ENCODE peak calls at places on chromosomes 7 and 10, in nine cellular contexts. W is nephron progenitor cell, Y is fibroblast of lung, L is heart left ventricle, V is pancreas, N is cardiac fibroblast, S is endothelial cell, R is body of pancreas, B is HCT116. I is an unnamed sample.

GRCh38 chr7:127536426-127537152 is 48.8 kb downstream of the GCC1 start:
- DNase-seq in V (no peak), L (no peak), Y (peak), B (no peak), W (peak), S (no peak), N (no peak), R (no peak), I (no peak)

GRCh38 chr10:76885815-76886214 is 751.8 kb downstream of the KCNMA1 start:
- DNase-seq in N (no peak), R (no peak), W (no peak), S (no peak), V (no peak), Y (peak), L (peak), B (no peak), I (no peak)

GRCh38 chr10:42932735-42933453 is 144.0 kb upstream of the RET start:
- DNase-seq in N (no peak), W (peak), B (no peak), S (peak), Y (no peak), R (peak), V (no peak), L (no peak), I (peak)

GRCh38 chr10:46294641-46295230 is 7.9 kb downstream of the ANTXRL start:
- DNase-seq in N (no peak), S (no peak), V (no peak), Y (no peak), R (no peak), W (no peak), L (no peak), B (no peak), I (peak)

GRCh38 chr10:125797999-125798662 is 22.5 kb upstream of the MMP21 start:
- DNase-seq in Y (no peak), B (no peak), S (no peak), N (no peak), V (no peak), W (no peak), R (peak), L (no peak), I (no peak)

GRCh38 chr10:3248526-3249255 is 76.1 kb upstream of the PITRM1 start:
- DNase-seq in L (no peak), N (peak), V (no peak), R (no peak), W (no peak), Y (peak), B (peak), S (no peak), I (no peak)

GRCh38 chr7:127940365-127941160 is 90.7 kb downstream of the LRRC4 start:
- DNase-seq in L (no peak), V (no peak), N (no peak), R (no peak), W (no peak), B (no peak), S (no peak), Y (peak), I (no peak)

GRCh38 chr10:96377816-96378294 is 19.1 kb upstream of the OPALIN start:
- DNase-seq in L (peak), R (no peak), V (no peak), B (no peak), S (no peak), N (no peak), Y (peak), W (no peak), I (no peak)

DNA sequence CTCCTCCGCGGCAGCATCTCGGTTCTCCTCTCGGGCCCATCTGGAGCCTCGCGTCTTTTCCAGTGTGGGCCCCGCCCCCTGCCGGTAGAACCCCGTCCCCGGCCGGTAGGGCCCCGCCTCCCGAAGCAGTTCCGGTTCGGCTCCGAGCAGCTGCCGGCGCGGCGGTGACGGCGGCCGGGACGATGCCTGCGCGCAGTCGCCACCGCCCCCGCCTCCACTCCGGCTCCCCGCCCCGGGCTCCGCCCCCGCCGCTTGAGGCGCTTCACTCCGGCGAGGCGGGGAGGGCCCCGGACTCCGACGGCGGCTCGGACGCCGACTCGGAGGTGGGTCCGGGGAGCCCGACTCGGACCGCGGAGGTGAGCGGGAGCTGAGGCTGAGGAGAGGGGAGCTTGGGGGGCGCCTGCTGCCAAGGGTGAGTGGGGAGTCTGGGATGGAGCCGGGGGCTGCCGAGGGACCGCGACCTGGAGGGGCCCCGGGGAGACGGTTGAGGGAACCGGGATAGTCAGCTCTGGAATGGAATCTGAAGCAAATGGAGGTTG is at the start of gene SAMD8:
- DNase-seq in Y (peak), R (peak), N (peak), V (peak), W (peak), B (peak), L (peak), S (peak), I (peak)
- TF ChIP-seq CTCF in Y (no peak), R (peak), N (no peak), V (no peak), W (no peak), B (no peak), L (peak), S (peak), I (peak)

DNA sequence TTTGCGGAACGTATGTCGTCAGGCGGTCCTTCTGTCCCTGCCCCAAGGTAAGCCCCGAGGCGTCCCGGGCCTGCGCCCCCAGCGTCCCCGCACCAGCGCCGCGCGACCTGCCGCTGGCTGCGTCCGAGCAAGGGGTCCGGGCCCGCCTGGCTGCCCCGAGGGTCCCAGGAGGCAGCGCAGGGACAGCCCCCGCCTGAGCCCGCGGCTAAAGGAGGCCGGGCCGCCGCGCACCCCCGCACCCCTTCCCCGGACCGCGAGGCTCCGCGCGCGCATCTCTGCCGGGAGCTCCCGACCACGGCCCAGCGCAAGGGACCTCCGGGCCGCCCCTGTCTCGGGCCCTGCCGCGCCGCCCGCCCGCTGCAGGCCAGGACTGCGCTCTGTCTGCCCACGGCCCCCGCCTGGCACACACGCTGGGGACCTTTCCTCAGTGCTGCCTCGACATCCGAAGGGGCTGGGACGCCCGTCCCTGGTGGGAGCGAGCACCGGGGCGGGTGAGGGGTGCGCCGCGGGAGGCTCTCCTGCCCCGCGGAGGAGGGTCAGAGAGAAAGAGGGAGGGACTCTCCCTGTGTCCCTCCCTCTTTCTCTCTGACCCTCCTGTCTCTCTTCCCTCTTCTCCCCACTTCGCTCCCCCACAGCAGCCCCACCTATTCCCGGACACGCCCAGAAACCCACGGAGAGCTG is 25.0 kb downstream of the SHH start:
- DNase-seq in R (peak), Y (peak), N (no peak), V (no peak), S (no peak), L (no peak), B (no peak), W (peak), I (no peak)
- TF ChIP-seq CTCF in R (no peak), Y (no peak), N (no peak), V (no peak), S (no peak), L (no peak), B (no peak), W (no peak), I (no peak)

DNA sequence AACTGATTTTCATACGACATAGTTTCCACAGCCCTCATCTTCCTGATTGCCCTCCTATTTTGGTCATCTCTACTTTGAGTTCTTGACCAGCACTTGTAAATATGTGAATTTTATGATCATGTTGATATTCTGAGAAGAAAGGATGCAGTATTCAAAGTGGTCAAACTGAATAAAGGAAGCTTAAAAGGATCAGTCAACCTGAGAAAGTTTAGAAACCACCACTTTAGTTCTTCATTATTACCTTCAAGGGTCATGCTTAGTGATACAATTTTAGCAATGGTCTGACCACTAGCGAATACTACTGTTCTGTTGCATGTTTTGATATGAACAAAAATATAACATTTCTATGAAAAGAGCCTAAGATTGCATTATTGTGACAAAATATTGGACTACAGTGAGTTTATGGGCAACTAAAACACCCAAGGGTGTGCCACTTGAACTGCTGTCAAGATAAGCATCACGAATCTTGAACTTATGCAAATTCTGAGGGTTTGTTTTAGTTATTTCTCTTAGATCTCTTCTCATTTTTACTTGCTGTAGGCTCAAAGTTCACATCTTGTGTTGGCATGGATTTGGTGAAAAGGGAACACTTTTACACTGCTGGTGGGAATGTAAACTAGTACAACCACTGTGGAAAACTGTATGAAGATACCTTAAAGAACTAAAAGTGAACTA is 247.7 kb downstream of the IPMK start:
- DNase-seq in Y (no peak), N (no peak), V (no peak), W (no peak), B (no peak), L (no peak), R (no peak), S (no peak), I (no peak)
- TF ChIP-seq CTCF in Y (no peak), N (no peak), V (no peak), W (no peak), B (no peak), L (no peak), R (no peak), S (no peak), I (no peak)

GRCh38 chr7:28364082-28364481 is 48.2 kb upstream of the CREB5 start:
- DNase-seq in S (no peak), Y (no peak), L (no peak), B (no peak), N (peak), V (no peak), W (no peak), R (no peak), I (no peak)
- TF ChIP-seq CTCF in S (peak), Y (peak), L (no peak), B (no peak), N (peak), V (no peak), W (peak), R (no peak), I (no peak)

GRCh38 chr7:134558370-134558769 is 9.5 kb downstream of the AKR1B15 start:
- DNase-seq in W (no peak), L (no peak), N (no peak), S (no peak), B (no peak), V (no peak), R (no peak), Y (no peak), I (no peak)

GRCh38 chr7:134557391-134557790 is 8.5 kb downstream of the AKR1B15 start:
- DNase-seq in V (no peak), S (no peak), N (no peak), B (no peak), Y (no peak), R (no peak), L (no peak), W (no peak), I (no peak)

GRCh38 chr7:134554417-134554966 is 5.6 kb downstream of the AKR1B15 start:
- DNase-seq in Y (no peak), N (no peak), R (no peak), W (no peak), B (no peak), S (no peak), L (no peak), V (no peak), I (no peak)

GRCh38 chr7:134552105-134552504 is 3.2 kb downstream of the AKR1B15 start:
- DNase-seq in B (no peak), S (peak), N (peak), L (no peak), V (no peak), W (peak), R (no peak), Y (no peak), I (no peak)

DNA sequence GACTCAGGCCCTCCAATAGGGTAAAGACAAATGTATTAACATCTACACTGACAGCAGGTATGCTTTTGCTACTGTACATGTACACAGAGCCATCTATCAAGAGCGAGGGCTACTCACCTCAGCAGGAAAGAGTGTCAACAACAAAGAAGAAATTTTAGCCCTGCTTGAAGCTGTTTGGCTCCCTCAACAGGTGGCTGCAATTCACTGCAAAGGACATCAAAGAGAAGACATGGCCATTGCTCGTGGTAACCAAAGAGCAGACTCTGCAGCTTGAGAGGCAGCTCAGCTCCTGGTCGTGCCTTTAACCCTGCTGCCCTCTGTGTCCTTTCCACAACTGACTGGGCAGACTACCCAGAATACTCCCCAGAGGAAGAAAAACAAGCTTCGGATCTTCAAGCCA is 5.1 kb downstream of the AKR1B15 start:
- DNase-seq in R (no peak), B (no peak), Y (no peak), N (peak), W (peak), S (no peak), V (no peak), L (no peak), I (no peak)
- TF ChIP-seq CTCF in R (no peak), B (peak), Y (peak), N (peak), W (no peak), S (no peak), V (no peak), L (no peak), I (no peak)

DNA sequence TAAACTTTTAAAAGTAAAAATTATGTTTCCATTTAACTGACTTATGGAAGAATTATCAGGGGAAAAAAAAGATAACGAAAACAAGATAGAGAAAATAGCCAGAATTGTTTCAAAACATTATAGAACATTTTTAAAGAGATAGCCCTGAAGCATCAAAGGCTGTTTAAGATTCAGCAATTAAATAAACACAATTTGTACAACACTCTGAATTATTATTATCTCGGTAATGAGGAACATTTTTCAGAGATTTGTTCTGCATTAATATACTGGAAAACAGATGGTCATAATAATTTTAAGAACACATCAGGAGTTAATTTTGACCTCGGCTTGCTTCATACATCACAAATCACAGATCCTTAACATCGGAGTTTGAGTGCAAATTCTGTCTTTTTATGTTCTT is 643.8 kb downstream of the SORCS1 start:
- DNase-seq in Y (no peak), V (no peak), R (no peak), N (no peak), L (no peak), S (no peak), W (no peak), B (no peak), I (no peak)
- TF ChIP-seq CTCF in Y (no peak), V (no peak), R (no peak), N (no peak), L (no peak), S (no peak), W (no peak), B (no peak), I (no peak)

GRCh38 chr10:70283445-70284399 is at the start of gene NPFFR1:
- DNase-seq in V (no peak), B (no peak), N (no peak), S (peak), L (no peak), Y (no peak), W (peak), R (peak), I (no peak)
- TF ChIP-seq CTCF in V (no peak), B (no peak), N (no peak), S (no peak), L (no peak), Y (no peak), W (no peak), R (no peak), I (no peak)

I was measured in left lung.